ENCODE peak calls at places on chromosomes 3 and 15, in ten cellular contexts. I, X, L, Q, J, S, G, N, C and O are unnamed samples. For H3K4me1, the result is how much of the 10 kb centered on the place peaks cover.

GRCh38 chr15:95410757-95411156 is 919.7 kb upstream of the NR2F2 start:
- DNase-seq in I (no peak), X (no peak), L (no peak), Q (no peak), J (no peak), S (no peak), G (no peak), N (no peak), C (no peak), O (no peak)

GRCh38 chr3:81470416-81470978 is 290.9 kb downstream of the GBE1 start:
- DNase-seq in I (no peak), X (no peak), L (no peak), Q (no peak), J (no peak), S (no peak), G (no peak), N (no peak), C (no peak), O (no peak)

GRCh38 chr3:71229905-71230657 is 353.4 kb downstream of the FOXP1 start:
- DNase-seq in I (no peak), X (no peak), L (no peak), Q (no peak), J (no peak), S (peak), G (no peak), N (no peak), C (no peak), O (no peak)

GRCh38 chr3:44090036-44090435 is 151.7 kb upstream of the TOPAZ1 start:
- DNase-seq in I (no peak), X (no peak), L (no peak), Q (no peak), J (no peak), S (no peak), G (no peak), N (no peak), C (no peak), O (no peak)

GRCh38 chr15:40310993-40311392 is 3.3 kb upstream of the PLCB2 start:
- DNase-seq in I (no peak), X (no peak), L (no peak), Q (no peak), J (no peak), S (no peak), G (no peak), N (no peak), C (no peak), O (no peak)

GRCh38 chr3:142976621-142977398 is 13.3 kb upstream of the PAQR9 start:
- DNase-seq in I (no peak), X (no peak), L (peak), Q (no peak), J (no peak), S (no peak), G (no peak), N (peak), C (peak), O (peak)

GRCh38 chr15:38129531-38130199 is 123.0 kb upstream of the SPRED1 start:
- DNase-seq in I (no peak), X (no peak), L (peak), Q (no peak), J (peak), S (no peak), G (no peak), N (peak), C (peak), O (peak)

GRCh38 chr15:40498418-40498817 is 27.6 kb downstream of the CHST14 start:
- DNase-seq in I (no peak), X (no peak), L (no peak), Q (no peak), J (no peak), S (no peak), G (no peak), N (no peak), C (no peak), O (no peak)

GRCh38 chr3:128170866-128171516 is 17.7 kb downstream of the EEFSEC start:
- DNase-seq in I (peak), X (peak), L (peak), Q (peak), J (peak), S (no peak), G (peak), N (peak), C (peak), O (no peak)

GRCh38 chr3:176106380-176106779 is 1090.9 kb downstream of the TBL1XR1 start:
- DNase-seq in I (no peak), X (no peak), L (no peak), Q (peak), J (no peak), S (no peak), G (no peak), N (no peak), C (no peak), O (no peak)

GRCh38 chr3:72738752-72739520 is 109.3 kb downstream of the SHQ1 start:
- DNase-seq in I (peak), X (peak), L (peak), Q (peak), J (peak), S (peak), G (no peak), N (peak), C (peak), O (peak)

GRCh38 chr15:89998141-89998661 is 2.9 kb upstream of the ZNF710 start:
- DNase-seq in I (no peak), X (no peak), L (no peak), Q (no peak), J (no peak), S (no peak), G (no peak), N (no peak), C (no peak), O (no peak)

GRCh38 chr3:159798951-159799350 is 189.7 kb upstream of the IL12A start:
- DNase-seq in I (no peak), X (no peak), L (no peak), Q (peak), J (no peak), S (no peak), G (no peak), N (no peak), C (no peak), O (no peak)

GRCh38 chr15:91890614-91891013 is 37.1 kb downstream of the SLCO3A1 start:
- DNase-seq in I (no peak), X (no peak), L (no peak), Q (no peak), J (no peak), S (no peak), G (no peak), N (no peak), C (no peak), O (no peak)

GRCh38 chr3:129441215-129441614 is 1.2 kb downstream of the IFT122 start:
- DNase-seq in I (no peak), X (no peak), L (no peak), Q (no peak), J (peak), S (no peak), G (peak), N (no peak), C (no peak), O (no peak)

GRCh38 chr3:126356373-126357298 is 572 bp downstream of the KLF15 start:
- DNase-seq in I (peak), X (peak), L (no peak), Q (peak), J (peak), S (no peak), G (no peak), N (no peak), C (peak), O (peak)

GRCh38 chr3:56133423-56133822 is 334.8 kb downstream of the ERC2 start:
- DNase-seq in I (no peak), X (no peak), L (no peak), Q (no peak), J (no peak), S (no peak), G (no peak), N (no peak), C (no peak), O (no peak)

GRCh38 chr3:170724599-170724998 is 138.7 kb upstream of the SLC7A14 start:
- DNase-seq in I (no peak), X (no peak), L (no peak), Q (no peak), J (no peak), S (no peak), G (no peak), N (no peak), C (peak), O (no peak)

GRCh38 chr15:42348083-42348482 is 11.2 kb upstream of the CAPN3 start:
- DNase-seq in I (no peak), X (no peak), L (no peak), Q (no peak), J (no peak), S (no peak), G (no peak), N (no peak), C (no peak), O (no peak)

GRCh38 chr3:190533511-190534282 is 19.8 kb downstream of the IL1RAP start:
- DNase-seq in I (peak), X (no peak), L (peak), Q (no peak), J (no peak), S (no peak), G (no peak), N (no peak), C (peak), O (peak)

GRCh38 chr3:50190921-50191660 is at the start of gene GNAT1:
- DNase-seq in I (no peak), X (no peak), L (no peak), Q (no peak), J (peak), S (no peak), G (no peak), N (no peak), C (no peak), O (no peak)

GRCh38 chr3:186598108-186598784 is 14.6 kb upstream of the AHSG start:
- DNase-seq in I (no peak), X (no peak), L (no peak), Q (peak), J (no peak), S (no peak), G (no peak), N (no peak), C (no peak), O (peak)

GRCh38 chr15:39131605-39132004 is 449.3 kb upstream of the THBS1 start:
- DNase-seq in I (no peak), X (no peak), L (no peak), Q (no peak), J (no peak), S (no peak), G (no peak), N (no peak), C (no peak), O (no peak)

GRCh38 chr3:62184559-62184958 is 188.8 kb downstream of the FEZF2 start:
- DNase-seq in I (peak), X (no peak), L (peak), Q (no peak), J (no peak), S (no peak), G (peak), N (no peak), C (no peak), O (no peak)

GRCh38 chr3:41490360-41490759 is 291.1 kb downstream of the CTNNB1 start:
- DNase-seq in I (no peak), X (no peak), L (no peak), Q (no peak), J (no peak), S (no peak), G (no peak), N (no peak), C (no peak), O (no peak)

GRCh38 chr15:68704496-68705021 is 116.1 kb downstream of the ANP32A start:
- DNase-seq in I (peak), X (peak), L (no peak), Q (peak), J (no peak), S (no peak), G (no peak), N (peak), C (no peak), O (peak)

GRCh38 chr15:83843511-83843910 is 189.6 kb downstream of the ADAMTSL3 start:
- DNase-seq in I (no peak), X (no peak), L (no peak), Q (no peak), J (no peak), S (no peak), G (no peak), N (no peak), C (no peak), O (peak)

GRCh38 chr15:88543065-88543776 is 3.3 kb downstream of the DET1 start:
- DNase-seq in I (no peak), X (peak), L (no peak), Q (no peak), J (no peak), S (no peak), G (no peak), N (no peak), C (no peak), O (no peak)

GRCh38 chr3:133536635-133536980 is 36.9 kb upstream of the CDV3 start:
- DNase-seq in I (no peak), X (no peak), L (no peak), Q (no peak), J (no peak), S (no peak), G (no peak), N (no peak), C (no peak), O (no peak)

GRCh38 chr15:57171414-57171813 is 204.9 kb upstream of the CGNL1 start:
- DNase-seq in I (no peak), X (no peak), L (no peak), Q (no peak), J (no peak), S (no peak), G (no peak), N (no peak), C (no peak), O (no peak)

GRCh38 chr3:195696632-195697278 is 24.0 kb upstream of the MUC20 start:
- DNase-seq in I (no peak), X (no peak), L (no peak), Q (no peak), J (no peak), S (no peak), G (no peak), N (no peak), C (no peak), O (no peak)

GRCh38 chr3:110576962-110577361 is 494.7 kb upstream of the NECTIN3 start:
- DNase-seq in I (no peak), X (peak), L (peak), Q (no peak), J (no peak), S (no peak), G (no peak), N (no peak), C (no peak), O (no peak)

DNA sequence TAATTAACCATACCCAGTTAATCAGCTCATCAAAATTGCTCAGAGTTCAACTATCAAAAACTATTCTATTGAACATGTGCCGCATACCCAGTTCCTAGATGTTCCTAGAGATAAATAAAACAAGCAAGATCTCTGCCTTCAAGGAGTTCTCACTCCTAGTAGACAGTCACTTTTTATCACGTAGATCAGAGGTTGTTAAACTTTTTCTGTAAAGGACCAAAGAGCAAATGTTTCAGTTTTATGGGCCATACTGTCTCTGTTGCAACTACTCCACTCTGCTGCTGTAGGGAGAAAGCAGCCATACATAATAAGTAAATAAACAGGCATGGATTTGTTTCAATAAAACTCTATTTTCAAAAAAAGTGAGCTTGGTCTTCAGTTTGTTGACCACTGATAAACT is 7.9 kb downstream of the FBN1 start:
- DNase-seq in I (no peak), X (no peak), L (no peak), Q (no peak), J (no peak), S (no peak), G (no peak), N (no peak), C (no peak), O (no peak)
- H3K4me1 ChIP-seq in I (under half), X (under half), L (under half), Q (under half), J (under half), S (under half), G (under half), N (under half), C (under half), O (under half)

DNA sequence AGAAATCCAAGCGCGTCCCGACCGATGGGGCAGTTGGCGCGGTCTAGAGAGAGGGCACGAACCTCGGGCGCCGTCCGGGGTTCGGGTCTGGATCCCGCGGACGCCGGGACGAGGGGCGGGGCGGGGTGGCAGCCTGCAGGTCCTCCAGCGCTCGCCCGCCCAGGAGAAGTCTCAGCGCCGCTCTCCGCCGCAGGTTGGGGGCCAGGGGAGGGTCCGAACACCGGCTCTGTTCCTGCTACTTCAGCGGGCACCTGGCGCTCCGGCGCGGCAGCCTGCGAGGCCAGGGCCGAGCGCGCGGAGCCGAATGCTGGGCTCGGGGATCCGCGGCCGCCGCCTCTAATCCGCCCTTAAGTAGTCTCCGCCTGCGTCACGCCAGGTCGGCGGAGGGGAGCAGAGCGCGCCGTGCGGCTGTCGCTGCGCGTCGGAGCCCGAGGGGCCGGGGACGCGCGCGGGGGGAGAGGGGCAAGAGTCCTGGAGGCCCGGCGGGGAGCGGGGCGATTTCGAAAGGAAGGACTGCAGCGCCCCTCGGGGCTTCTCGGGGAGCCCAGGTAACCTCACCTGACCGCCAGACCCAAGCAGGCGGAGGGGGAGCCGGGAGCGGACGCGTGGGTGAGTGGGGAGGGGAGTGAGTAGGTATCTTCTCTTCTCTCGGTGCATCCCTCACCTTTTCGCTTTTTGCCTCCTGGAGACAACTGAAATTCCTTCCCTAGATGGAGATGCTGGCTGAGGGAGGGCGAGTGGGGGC is at the start of gene GJD2:
- DNase-seq in I (no peak), X (peak), L (no peak), Q (peak), J (no peak), S (no peak), G (no peak), N (no peak), C (no peak), O (no peak)
- H3K4me3 ChIP-seq in I (peak), X (peak), L (no peak), Q (peak), J (no peak), S (no peak), G (no peak), N (peak), C (peak), O (peak)

GRCh38 chr3:172086071-172086470 is 46.7 kb downstream of the FNDC3B start:
- DNase-seq in I (no peak), X (no peak), L (no peak), Q (no peak), J (no peak), S (no peak), G (no peak), N (no peak), C (no peak), O (no peak)
- H3K4me1 ChIP-seq in I (under half), X (under half), L (half or more), Q (under half), J (under half), S (under half), G (under half), N (half or more), C (under half), O (half or more)

DNA sequence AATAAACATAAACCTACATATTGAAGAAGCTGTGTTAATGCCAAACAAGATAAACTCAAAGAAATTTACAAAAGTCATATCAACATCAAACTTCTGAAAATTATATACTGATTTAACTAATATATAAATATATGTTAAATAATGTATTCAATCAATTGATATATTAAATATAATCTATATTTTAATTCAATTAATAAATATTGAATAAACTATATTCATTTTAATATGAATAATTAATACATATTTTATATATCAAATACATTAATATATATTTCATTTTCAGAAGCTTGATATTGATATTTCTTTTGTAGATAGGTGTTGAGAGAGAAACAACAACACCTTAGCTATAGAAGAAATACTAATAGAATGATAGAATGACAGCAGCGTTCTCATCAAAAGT is 768.1 kb downstream of the MECOM start:
- DNase-seq in I (no peak), X (no peak), L (no peak), Q (no peak), J (no peak), S (no peak), G (no peak), N (no peak), C (no peak), O (no peak)
- H3K4me3 ChIP-seq in I (no peak), X (no peak), L (no peak), Q (no peak), J (no peak), S (no peak), G (no peak), N (no peak), C (no peak), O (no peak)

GRCh38 chr3:4983739-4984510 is 4.7 kb downstream of the BHLHE40 start:
- DNase-seq in I (no peak), X (peak), L (peak), Q (no peak), J (peak), S (peak), G (peak), N (peak), C (no peak), O (no peak)
- H3K4me1 ChIP-seq in I (under half), X (under half), L (under half), Q (under half), J (under half), S (half or more), G (half or more), N (half or more), C (under half), O (half or more)

DNA sequence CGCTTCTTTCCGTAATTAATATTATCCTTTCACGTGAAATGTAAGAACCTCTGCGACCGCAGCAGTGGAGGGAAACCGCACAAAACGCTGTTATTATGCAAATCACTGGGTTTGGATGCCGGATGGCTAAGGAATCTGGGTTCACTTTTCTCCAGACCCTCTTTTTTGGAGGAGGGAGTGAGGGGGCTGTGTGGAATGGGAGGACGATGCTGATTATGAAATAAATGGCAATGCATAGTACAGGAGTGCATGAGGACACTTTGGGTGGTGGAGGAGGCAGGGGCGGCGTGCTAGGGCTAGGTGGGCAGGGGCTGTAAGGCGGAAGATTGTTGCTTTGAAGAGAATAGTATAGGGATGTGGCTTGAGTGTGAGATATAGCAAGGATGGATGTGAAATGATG is 1.8 kb downstream of the CADM2 start:
- DNase-seq in I (no peak), X (peak), L (no peak), Q (no peak), J (no peak), S (no peak), G (no peak), N (no peak), C (no peak), O (no peak)
- H3K4me3 ChIP-seq in I (no peak), X (peak), L (peak), Q (no peak), J (no peak), S (no peak), G (no peak), N (no peak), C (no peak), O (peak)